ENCODE peak calls at places on chromosomes 6 and 20, in nine cellular contexts. One of them, this sample, is unnamed.

GRCh38 chr6:13024616-13025015 is 303.7 kb downstream of the TBC1D7 start:
- DNase-seq in CD14-positive monocyte: no peak
- DNase-seq in GM23248: no peak
- DNase-seq in fibroblast of lung: peak
- DNase-seq in SW 1271: no peak
- DNase-seq in GM13977: no peak
- DNase-seq in MM.1S: no peak
- DNase-seq in ureter: no peak
- DNase-seq in astrocyte of the spinal cord: no peak
- DNase-seq in this sample: no peak

GRCh38 chr6:142810952-142811514 is 133.9 kb downstream of the HIVEP2 start:
- DNase-seq in SW 1271: no peak
- DNase-seq in MM.1S: no peak
- DNase-seq in ureter: no peak
- DNase-seq in astrocyte of the spinal cord: no peak
- DNase-seq in CD14-positive monocyte: no peak
- DNase-seq in GM13977: no peak
- DNase-seq in fibroblast of lung: peak
- DNase-seq in GM23248: no peak
- DNase-seq in this sample: no peak

GRCh38 chr20:52577696-52578095 is 386.1 kb upstream of the ZFP64 start:
- DNase-seq in fibroblast of lung: no peak
- DNase-seq in SW 1271: no peak
- DNase-seq in CD14-positive monocyte: no peak
- DNase-seq in astrocyte of the spinal cord: no peak
- DNase-seq in MM.1S: no peak
- DNase-seq in ureter: no peak
- DNase-seq in GM13977: no peak
- DNase-seq in GM23248: no peak
- DNase-seq in this sample: peak

GRCh38 chr6:112040933-112041332 is 13.0 kb upstream of the CCN6 start:
- DNase-seq in ureter: no peak
- DNase-seq in astrocyte of the spinal cord: no peak
- DNase-seq in MM.1S: no peak
- DNase-seq in CD14-positive monocyte: no peak
- DNase-seq in GM23248: peak
- DNase-seq in fibroblast of lung: no peak
- DNase-seq in GM13977: no peak
- DNase-seq in SW 1271: peak
- DNase-seq in this sample: no peak

GRCh38 chr6:134175532-134176282 is 123.3 kb upstream of the SLC2A12 start:
- DNase-seq in fibroblast of lung: peak
- DNase-seq in astrocyte of the spinal cord: peak
- DNase-seq in GM13977: peak
- DNase-seq in CD14-positive monocyte: peak
- DNase-seq in MM.1S: peak
- DNase-seq in ureter: peak
- DNase-seq in SW 1271: peak
- DNase-seq in GM23248: peak
- DNase-seq in this sample: peak

GRCh38 chr6:79436232-79436631 is 101.0 kb downstream of the LCA5 start:
- DNase-seq in SW 1271: no peak
- DNase-seq in CD14-positive monocyte: no peak
- DNase-seq in MM.1S: no peak
- DNase-seq in GM23248: peak
- DNase-seq in ureter: no peak
- DNase-seq in fibroblast of lung: no peak
- DNase-seq in astrocyte of the spinal cord: no peak
- DNase-seq in GM13977: no peak
- DNase-seq in this sample: no peak

GRCh38 chr20:46151936-46152335 is 33.8 kb downstream of the CD40 start:
- DNase-seq in CD14-positive monocyte: no peak
- DNase-seq in GM13977: peak
- DNase-seq in ureter: no peak
- DNase-seq in MM.1S: peak
- DNase-seq in SW 1271: no peak
- DNase-seq in fibroblast of lung: no peak
- DNase-seq in GM23248: no peak
- DNase-seq in astrocyte of the spinal cord: no peak
- DNase-seq in this sample: peak

GRCh38 chr6:17714879-17715860 is 8.4 kb upstream of the NUP153 start:
- DNase-seq in astrocyte of the spinal cord: peak
- DNase-seq in ureter: no peak
- DNase-seq in GM13977: peak
- DNase-seq in fibroblast of lung: peak
- DNase-seq in GM23248: peak
- DNase-seq in CD14-positive monocyte: peak
- DNase-seq in MM.1S: no peak
- DNase-seq in SW 1271: peak
- DNase-seq in this sample: no peak

GRCh38 chr6:117448732-117449131 is 23.0 kb upstream of the ROS1 start:
- DNase-seq in astrocyte of the spinal cord: peak
- DNase-seq in MM.1S: no peak
- DNase-seq in GM13977: no peak
- DNase-seq in fibroblast of lung: peak
- DNase-seq in ureter: no peak
- DNase-seq in GM23248: peak
- DNase-seq in CD14-positive monocyte: no peak
- DNase-seq in SW 1271: peak
- DNase-seq in this sample: no peak

GRCh38 chr20:46330831-46331371 is 22.6 kb upstream of the CDH22 start:
- DNase-seq in CD14-positive monocyte: no peak
- DNase-seq in GM23248: no peak
- DNase-seq in GM13977: no peak
- DNase-seq in MM.1S: no peak
- DNase-seq in fibroblast of lung: no peak
- DNase-seq in ureter: no peak
- DNase-seq in SW 1271: no peak
- DNase-seq in astrocyte of the spinal cord: no peak
- DNase-seq in this sample: no peak

GRCh38 chr20:2122921-2123320 is 21.3 kb downstream of the STK35 start:
- DNase-seq in astrocyte of the spinal cord: peak
- DNase-seq in CD14-positive monocyte: no peak
- DNase-seq in ureter: no peak
- DNase-seq in GM23248: peak
- DNase-seq in MM.1S: no peak
- DNase-seq in SW 1271: no peak
- DNase-seq in fibroblast of lung: peak
- DNase-seq in GM13977: no peak
- DNase-seq in this sample: no peak

GRCh38 chr6:109318328-109318876 is 63.9 kb downstream of the CD164 start:
- DNase-seq in MM.1S: no peak
- DNase-seq in CD14-positive monocyte: no peak
- DNase-seq in GM13977: no peak
- DNase-seq in astrocyte of the spinal cord: no peak
- DNase-seq in GM23248: no peak
- DNase-seq in fibroblast of lung: no peak
- DNase-seq in SW 1271: no peak
- DNase-seq in ureter: no peak
- DNase-seq in this sample: no peak

GRCh38 chr20:23159923-23160445 is 73.9 kb upstream of the CD93 start:
- DNase-seq in fibroblast of lung: peak
- DNase-seq in astrocyte of the spinal cord: no peak
- DNase-seq in GM23248: peak
- DNase-seq in GM13977: no peak
- DNase-seq in CD14-positive monocyte: no peak
- DNase-seq in MM.1S: no peak
- DNase-seq in SW 1271: no peak
- DNase-seq in ureter: no peak
- DNase-seq in this sample: no peak

GRCh38 chr20:63702036-63702665 is 5.6 kb downstream of the ARFRP1 start:
- DNase-seq in ureter: no peak
- DNase-seq in GM23248: no peak
- DNase-seq in SW 1271: no peak
- DNase-seq in astrocyte of the spinal cord: no peak
- DNase-seq in fibroblast of lung: no peak
- DNase-seq in CD14-positive monocyte: no peak
- DNase-seq in MM.1S: no peak
- DNase-seq in GM13977: no peak
- DNase-seq in this sample: no peak

GRCh38 chr20:62837091-62837490 is 20.2 kb downstream of the COL9A3 start:
- DNase-seq in fibroblast of lung: no peak
- DNase-seq in SW 1271: no peak
- DNase-seq in GM23248: no peak
- DNase-seq in CD14-positive monocyte: peak
- DNase-seq in ureter: no peak
- DNase-seq in GM13977: no peak
- DNase-seq in MM.1S: no peak
- DNase-seq in astrocyte of the spinal cord: no peak
- DNase-seq in this sample: no peak

GRCh38 chr6:44253307-44254101 is 3.8 kb downstream of the SLC35B2 start:
- DNase-seq in ureter: no peak
- DNase-seq in GM23248: peak
- DNase-seq in astrocyte of the spinal cord: no peak
- DNase-seq in SW 1271: peak
- DNase-seq in fibroblast of lung: no peak
- DNase-seq in GM13977: no peak
- DNase-seq in CD14-positive monocyte: no peak
- DNase-seq in MM.1S: peak
- DNase-seq in this sample: peak

GRCh38 chr20:7926767-7927166 is 13.5 kb downstream of the HAO1 start:
- DNase-seq in GM13977: no peak
- DNase-seq in GM23248: peak
- DNase-seq in MM.1S: peak
- DNase-seq in CD14-positive monocyte: no peak
- DNase-seq in astrocyte of the spinal cord: peak
- DNase-seq in SW 1271: peak
- DNase-seq in ureter: no peak
- DNase-seq in fibroblast of lung: peak
- DNase-seq in this sample: peak

This sample was measured in NAMALWA.